ENCODE peak calls at places on chromosomes 13 and 19, in four cellular contexts. W is lung, B is brain microvascular endothelial cell, N is fibroblast of lung. O is an unnamed sample.

GRCh38 chr13:75405976-75406703 is 75.8 kb downstream of the TBC1D4 start:
- DNase-seq in N (no peak), B (no peak), W (no peak), O (no peak)

GRCh38 chr13:26420282-26420960 is 137.1 kb upstream of the WASF3 start:
- DNase-seq in N (peak; percentile 6), B (no peak), W (no peak), O (no peak)

GRCh38 chr13:110010433-110011135 is 224.2 kb upstream of the IRS2 start:
- DNase-seq in B (peak; percentile 52), W (no peak), N (peak; percentile 81), O (no peak)

GRCh38 chr13:108269601-108270328 is at the start of gene TNFSF13B:
- DNase-seq in B (peak; percentile 6), N (peak; percentile 11), W (no peak), O (no peak)

GRCh38 chr13:99383946-99384345 is 76.7 kb upstream of the GPR183 start:
- DNase-seq in W (no peak), B (no peak), N (no peak), O (no peak)

GRCh38 chr19:2721570-2722540 is 683 bp upstream of the DIRAS1 start:
- DNase-seq in B (no peak), N (no peak), W (no peak), O (no peak)

GRCh38 chr13:93430346-93430745 is 203.7 kb downstream of the GPC6 start:
- DNase-seq in N (no peak), B (no peak), W (no peak), O (no peak)

GRCh38 chr13:61109741-61110140 is 305.9 kb downstream of the PCDH20 start:
- DNase-seq in W (no peak), B (no peak), N (no peak), O (no peak)

GRCh38 chr13:41019578-41020347 is 647 bp upstream of the ELF1 start:
- DNase-seq in N (no peak), B (no peak), W (no peak), O (no peak)

GRCh38 chr19:47897857-47898256 is 11.7 kb upstream of the SULT2A1 start:
- DNase-seq in B (no peak), W (no peak), N (no peak), O (no peak)
- H3K4me3 ChIP-seq in B (no peak overlapping the region), W (no peak overlapping the region), N (no peak overlapping the region), O (no peak overlapping the region)

GRCh38 chr19:43759515-43759914 is 4.8 kb upstream of the SMG9 start:
- DNase-seq in N (peak; percentile 76), W (no peak), B (peak; percentile 85), O (no peak)
- TF ChIP-seq CTCF in N (peak; percentile 70), W (no peak), B (peak; percentile 82), O (no peak)

GRCh38 chr13:101536079-101536478 is 83.6 kb downstream of the ITGBL1 start:
- DNase-seq in N (no peak), W (no peak), B (no peak), O (no peak)

GRCh38 chr13:101535192-101535746 is 82.8 kb downstream of the ITGBL1 start:
- DNase-seq in W (no peak), N (peak; percentile 23), B (no peak), O (no peak)

GRCh38 chr13:101529419-101529818 is 76.9 kb downstream of the ITGBL1 start:
- DNase-seq in B (peak; percentile 92), N (peak; percentile 90), W (no peak), O (no peak)

GRCh38 chr13:101527130-101527529 is 74.7 kb downstream of the ITGBL1 start:
- DNase-seq in N (no peak), B (peak; percentile 13), W (no peak), O (no peak)

GRCh38 chr13:101530293-101530692 is 77.8 kb downstream of the ITGBL1 start:
- DNase-seq in B (no peak), W (no peak), N (no peak), O (no peak)
- H3K4me3 ChIP-seq in B (no peak overlapping the region), W (no peak overlapping the region), N (no peak overlapping the region), O (no peak overlapping the region)

GRCh38 chr13:43785166-43785680 is 1.5 kb downstream of the ENOX1 start:
- DNase-seq in W (no peak), N (no peak), B (no peak), O (no peak)

GRCh38 chr13:43785681-43786471 is 896 bp downstream of the ENOX1 start:
- DNase-seq in B (peak; percentile 73), N (peak; percentile 62), W (peak; percentile 66), O (no peak)

GRCh38 chr13:43784491-43784890 is 2.3 kb downstream of the ENOX1 start:
- DNase-seq in B (no peak), W (no peak), N (no peak), O (no peak)

GRCh38 chr13:43782686-43783085 is 4.1 kb downstream of the ENOX1 start:
- DNase-seq in W (no peak), N (no peak), B (no peak), O (no peak)

GRCh38 chr13:43783820-43784219 is 3.0 kb downstream of the ENOX1 start:
- DNase-seq in N (peak; percentile 16), W (no peak), B (peak; percentile 69), O (no peak)
- TF ChIP-seq CTCF in N (no peak), W (no peak), B (no peak), O (no peak)

DNA sequence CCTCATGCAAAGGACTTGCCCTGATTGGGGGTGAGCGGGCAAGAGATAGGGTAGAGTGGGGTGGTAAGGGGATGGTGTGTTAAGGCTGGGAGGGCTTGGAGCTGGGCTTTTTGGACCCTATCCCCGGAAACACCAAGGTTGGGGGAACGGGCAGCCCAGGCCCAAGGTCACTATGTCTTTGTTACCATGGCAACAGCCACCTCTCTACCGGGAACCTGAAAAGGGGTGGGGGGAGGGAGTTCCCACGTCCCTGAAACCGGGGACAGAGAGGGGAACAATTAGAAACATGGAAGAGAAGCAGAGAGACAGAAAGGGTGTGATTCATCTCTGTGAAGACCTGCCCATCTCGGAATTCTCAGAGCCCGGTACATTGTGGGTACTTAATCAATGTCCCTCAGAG is 6.7 kb upstream of the LRFN1 start:
- DNase-seq in N (no peak), B (no peak), W (no peak), O (no peak)
- H3K4me3 ChIP-seq in N (no peak overlapping the region), B (no peak overlapping the region), W (no peak overlapping the region), O (no peak overlapping the region)

GRCh38 chr19:38466050-38466449 is 32.6 kb downstream of the RYR1 start:
- DNase-seq in N (no peak), B (no peak), W (no peak), O (no peak)
- TF ChIP-seq CTCF in N (no peak), B (no peak), W (no peak), O (no peak)